ENCODE peak calls at places on chromosomes 12 and 14, in eight cellular contexts. One of them, this sample, is unnamed.

GRCh38 chr12:54262403-54262925 is 17.5 kb downstream of the CBX5 start:
- DNase-seq in K562: no peak
- DNase-seq in adipocyte: peak; percentile 73
- DNase-seq in mesendoderm: peak; percentile 81
- DNase-seq in mesenchymal stem cell: peak; percentile 73
- DNase-seq in neuronal stem cell: no peak
- DNase-seq in DND-41: no peak
- DNase-seq in IMR-90: peak; percentile 61
- DNase-seq in this sample: peak; percentile 76

GRCh38 chr12:108888031-108888430 is 8.1 kb downstream of the DAO start:
- DNase-seq in K562: no peak
- DNase-seq in adipocyte: no peak
- DNase-seq in mesendoderm: no peak
- DNase-seq in mesenchymal stem cell: no peak
- DNase-seq in neuronal stem cell: no peak
- DNase-seq in DND-41: no peak
- DNase-seq in IMR-90: no peak
- DNase-seq in this sample: no peak

GRCh38 chr12:117158911-117159310 is 31.4 kb downstream of the FBXO21 start:
- DNase-seq in K562: no peak
- DNase-seq in adipocyte: no peak
- DNase-seq in mesendoderm: no peak
- DNase-seq in mesenchymal stem cell: no peak
- DNase-seq in neuronal stem cell: no peak
- DNase-seq in DND-41: no peak
- DNase-seq in IMR-90: peak; percentile 17
- DNase-seq in this sample: peak; percentile 88

GRCh38 chr12:25675808-25676207 is 122.7 kb upstream of the LMNTD1 start:
- DNase-seq in K562: no peak
- DNase-seq in adipocyte: no peak
- DNase-seq in mesendoderm: peak; percentile 73
- DNase-seq in mesenchymal stem cell: no peak
- DNase-seq in neuronal stem cell: no peak
- DNase-seq in DND-41: no peak
- DNase-seq in IMR-90: peak; percentile 25
- DNase-seq in this sample: no peak

GRCh38 chr14:55807992-55808391 is 228.0 kb downstream of the KTN1 start:
- DNase-seq in K562: no peak
- DNase-seq in adipocyte: no peak
- DNase-seq in mesendoderm: no peak
- DNase-seq in mesenchymal stem cell: no peak
- DNase-seq in neuronal stem cell: no peak
- DNase-seq in DND-41: no peak
- DNase-seq in IMR-90: no peak
- DNase-seq in this sample: no peak

GRCh38 chr12:107287436-107288413 is 194.4 kb upstream of the CRY1 start:
- DNase-seq in K562: no peak
- DNase-seq in adipocyte: no peak
- DNase-seq in mesendoderm: no peak
- DNase-seq in mesenchymal stem cell: no peak
- DNase-seq in neuronal stem cell: no peak
- DNase-seq in DND-41: peak; percentile 19
- DNase-seq in IMR-90: peak; percentile 23
- DNase-seq in this sample: no peak

GRCh38 chr14:33509927-33510535 is 440.8 kb downstream of the EGLN3 start:
- DNase-seq in K562: no peak
- DNase-seq in adipocyte: peak; percentile 23
- DNase-seq in mesendoderm: no peak
- DNase-seq in mesenchymal stem cell: peak; percentile 86
- DNase-seq in neuronal stem cell: no peak
- DNase-seq in DND-41: no peak
- DNase-seq in IMR-90: no peak
- DNase-seq in this sample: no peak

GRCh38 chr14:85634205-85634604 is 104.3 kb downstream of the FLRT2 start:
- DNase-seq in K562: no peak
- DNase-seq in adipocyte: peak; percentile 32
- DNase-seq in mesendoderm: no peak
- DNase-seq in mesenchymal stem cell: no peak
- DNase-seq in neuronal stem cell: no peak
- DNase-seq in DND-41: no peak
- DNase-seq in IMR-90: no peak
- DNase-seq in this sample: no peak

GRCh38 chr14:31265701-31266398 is 58.3 kb upstream of the HECTD1 start:
- DNase-seq in K562: no peak
- DNase-seq in adipocyte: no peak
- DNase-seq in mesendoderm: no peak
- DNase-seq in mesenchymal stem cell: no peak
- DNase-seq in neuronal stem cell: no peak
- DNase-seq in DND-41: no peak
- DNase-seq in IMR-90: peak; percentile 30
- DNase-seq in this sample: no peak

DNA sequence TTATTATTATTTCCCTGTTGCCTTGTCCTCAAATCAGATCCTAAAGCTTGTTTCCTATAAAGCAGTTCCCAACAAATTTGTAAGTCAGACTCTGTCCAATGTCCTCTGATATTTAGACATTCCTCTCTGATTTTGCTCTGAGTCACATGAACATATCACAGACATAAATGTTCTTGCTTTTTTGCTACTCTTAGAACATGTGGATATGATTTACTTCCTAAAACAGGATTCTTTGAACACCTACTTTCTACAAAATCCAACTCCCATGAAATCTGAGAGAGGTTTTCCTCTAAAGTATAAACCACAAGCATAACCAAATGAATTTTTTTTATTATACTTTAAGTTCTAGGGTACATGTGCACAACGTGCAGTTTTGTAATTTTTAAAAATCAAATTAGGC is 181.3 kb upstream of the SLC38A2 start:
- DNase-seq in K562: no peak
- DNase-seq in adipocyte: peak; percentile 83
- DNase-seq in mesendoderm: no peak
- DNase-seq in mesenchymal stem cell: peak; percentile 22
- DNase-seq in neuronal stem cell: no peak
- DNase-seq in DND-41: no peak
- DNase-seq in IMR-90: peak; percentile 76
- DNase-seq in this sample: no peak
- H3K9ac ChIP-seq in K562: no peak overlapping the region
- H3K9ac ChIP-seq in adipocyte: peak overlapping the region; percentile 90
- H3K9ac ChIP-seq in mesendoderm: no peak overlapping the region
- H3K9ac ChIP-seq in mesenchymal stem cell: peak overlapping the region; percentile 74
- H3K9ac ChIP-seq in neuronal stem cell: no peak overlapping the region
- H3K9ac ChIP-seq in DND-41: no peak overlapping the region
- H3K9ac ChIP-seq in IMR-90: peak overlapping the region; percentile 35
- H3K9ac ChIP-seq in this sample: no peak overlapping the region

GRCh38 chr12:79420146-79420618 is 270.6 kb downstream of the PAWR start:
- DNase-seq in K562: no peak
- DNase-seq in adipocyte: peak; percentile 90
- DNase-seq in mesendoderm: peak; percentile 86
- DNase-seq in mesenchymal stem cell: peak; percentile 81
- DNase-seq in neuronal stem cell: peak; percentile 21
- DNase-seq in DND-41: no peak
- DNase-seq in IMR-90: peak; percentile 95
- DNase-seq in this sample: peak; percentile 34

GRCh38 chr12:79424109-79424721 is 266.5 kb downstream of the PAWR start:
- DNase-seq in K562: no peak
- DNase-seq in adipocyte: peak; percentile 96
- DNase-seq in mesendoderm: peak; percentile 79
- DNase-seq in mesenchymal stem cell: peak; percentile 96
- DNase-seq in neuronal stem cell: peak; percentile 27
- DNase-seq in DND-41: no peak
- DNase-seq in IMR-90: peak; percentile 95
- DNase-seq in this sample: peak; percentile 46

GRCh38 chr12:79423560-79423959 is 267.2 kb downstream of the PAWR start:
- DNase-seq in K562: no peak
- DNase-seq in adipocyte: no peak
- DNase-seq in mesendoderm: no peak
- DNase-seq in mesenchymal stem cell: no peak
- DNase-seq in neuronal stem cell: no peak
- DNase-seq in DND-41: no peak
- DNase-seq in IMR-90: no peak
- DNase-seq in this sample: peak; percentile 22

GRCh38 chr12:79422060-79422812 is 268.5 kb downstream of the PAWR start:
- DNase-seq in K562: no peak
- DNase-seq in adipocyte: peak; percentile 71
- DNase-seq in mesendoderm: no peak
- DNase-seq in mesenchymal stem cell: no peak
- DNase-seq in neuronal stem cell: no peak
- DNase-seq in DND-41: no peak
- DNase-seq in IMR-90: no peak
- DNase-seq in this sample: no peak

GRCh38 chr12:79421236-79421740 is 269.5 kb downstream of the PAWR start:
- DNase-seq in K562: no peak
- DNase-seq in adipocyte: no peak
- DNase-seq in mesendoderm: no peak
- DNase-seq in mesenchymal stem cell: no peak
- DNase-seq in neuronal stem cell: no peak
- DNase-seq in DND-41: no peak
- DNase-seq in IMR-90: no peak
- DNase-seq in this sample: no peak
- H3K4me1 ChIP-seq in K562: no peaks in the 10 kb centered on the region
- H3K4me1 ChIP-seq in adipocyte: peaks cover 63% of the 10 kb centered on the region
- H3K4me1 ChIP-seq in mesendoderm: no peaks in the 10 kb centered on the region
- H3K4me1 ChIP-seq in mesenchymal stem cell: peaks cover 1% of the 10 kb centered on the region
- H3K4me1 ChIP-seq in neuronal stem cell: peaks cover 12% of the 10 kb centered on the region
- H3K4me1 ChIP-seq in DND-41: no peaks in the 10 kb centered on the region
- H3K4me1 ChIP-seq in IMR-90: peaks cover 22% of the 10 kb centered on the region
- H3K4me1 ChIP-seq in this sample: peaks cover 16% of the 10 kb centered on the region

GRCh38 chr14:95691591-95691990 is 5.4 kb downstream of the TCL1B start:
- DNase-seq in K562: no peak
- DNase-seq in adipocyte: no peak
- DNase-seq in mesendoderm: no peak
- DNase-seq in mesenchymal stem cell: no peak
- DNase-seq in neuronal stem cell: no peak
- DNase-seq in DND-41: no peak
- DNase-seq in IMR-90: no peak
- DNase-seq in this sample: no peak

GRCh38 chr14:95692109-95692508 is 5.9 kb downstream of the TCL1B start:
- DNase-seq in K562: no peak
- DNase-seq in adipocyte: no peak
- DNase-seq in mesendoderm: no peak
- DNase-seq in mesenchymal stem cell: no peak
- DNase-seq in neuronal stem cell: no peak
- DNase-seq in DND-41: no peak
- DNase-seq in IMR-90: no peak
- DNase-seq in this sample: no peak

GRCh38 chr14:95690815-95691214 is 4.6 kb downstream of the TCL1B start:
- DNase-seq in K562: no peak
- DNase-seq in adipocyte: no peak
- DNase-seq in mesendoderm: no peak
- DNase-seq in mesenchymal stem cell: no peak
- DNase-seq in neuronal stem cell: no peak
- DNase-seq in DND-41: no peak
- DNase-seq in IMR-90: no peak
- DNase-seq in this sample: no peak

GRCh38 chr14:95686935-95687334 is 709 bp downstream of the TCL1B start:
- DNase-seq in K562: no peak
- DNase-seq in adipocyte: no peak
- DNase-seq in mesendoderm: peak; percentile 57
- DNase-seq in mesenchymal stem cell: no peak
- DNase-seq in neuronal stem cell: no peak
- DNase-seq in DND-41: no peak
- DNase-seq in IMR-90: no peak
- DNase-seq in this sample: peak; percentile 71

DNA sequence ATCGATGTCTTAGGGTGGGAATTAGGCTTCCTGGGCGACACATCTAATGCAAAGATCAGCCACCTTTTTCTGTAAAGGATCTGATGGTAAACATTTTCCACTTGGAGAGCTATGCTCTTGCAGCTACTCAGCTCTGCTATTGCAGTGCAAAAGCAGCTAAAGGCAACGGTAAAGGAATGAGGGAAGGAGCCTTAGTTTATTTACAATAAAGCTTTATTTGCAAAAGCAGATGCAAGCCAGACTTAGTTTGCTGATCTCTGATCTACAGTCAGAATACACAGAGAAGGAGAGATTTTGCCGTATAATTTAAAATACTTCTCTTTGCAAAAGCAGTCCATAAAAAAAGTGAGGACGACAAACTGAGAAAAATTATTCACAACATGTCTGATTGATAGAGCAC is 3.2 kb downstream of the TCL1B start:
- DNase-seq in K562: no peak
- DNase-seq in adipocyte: no peak
- DNase-seq in mesendoderm: no peak
- DNase-seq in mesenchymal stem cell: no peak
- DNase-seq in neuronal stem cell: no peak
- DNase-seq in DND-41: no peak
- DNase-seq in IMR-90: no peak
- DNase-seq in this sample: no peak
- H3K9ac ChIP-seq in K562: no peak overlapping the region
- H3K9ac ChIP-seq in adipocyte: no peak overlapping the region
- H3K9ac ChIP-seq in mesendoderm: no peak overlapping the region
- H3K9ac ChIP-seq in mesenchymal stem cell: no peak overlapping the region
- H3K9ac ChIP-seq in neuronal stem cell: no peak overlapping the region
- H3K9ac ChIP-seq in DND-41: no peak overlapping the region
- H3K9ac ChIP-seq in IMR-90: no peak overlapping the region
- H3K9ac ChIP-seq in this sample: no peak overlapping the region

GRCh38 chr14:101878222-101879211 is 85.9 kb upstream of the DYNC1H1 start:
- DNase-seq in K562: no peak
- DNase-seq in adipocyte: no peak
- DNase-seq in mesendoderm: no peak
- DNase-seq in mesenchymal stem cell: peak; percentile 7
- DNase-seq in neuronal stem cell: no peak
- DNase-seq in DND-41: peak; percentile 35
- DNase-seq in IMR-90: no peak
- DNase-seq in this sample: no peak

GRCh38 chr14:101875726-101876268 is 88.6 kb upstream of the DYNC1H1 start:
- DNase-seq in K562: no peak
- DNase-seq in adipocyte: no peak
- DNase-seq in mesendoderm: no peak
- DNase-seq in mesenchymal stem cell: peak; percentile 9
- DNase-seq in neuronal stem cell: no peak
- DNase-seq in DND-41: no peak
- DNase-seq in IMR-90: no peak
- DNase-seq in this sample: no peak

GRCh38 chr14:101877766-101878165 is 86.6 kb upstream of the DYNC1H1 start:
- DNase-seq in K562: no peak
- DNase-seq in adipocyte: no peak
- DNase-seq in mesendoderm: no peak
- DNase-seq in mesenchymal stem cell: peak; percentile 21
- DNase-seq in neuronal stem cell: no peak
- DNase-seq in DND-41: no peak
- DNase-seq in IMR-90: no peak
- DNase-seq in this sample: no peak

GRCh38 chr14:101875041-101875725 is 89.2 kb upstream of the DYNC1H1 start:
- DNase-seq in K562: no peak
- DNase-seq in adipocyte: no peak
- DNase-seq in mesendoderm: no peak
- DNase-seq in mesenchymal stem cell: no peak
- DNase-seq in neuronal stem cell: no peak
- DNase-seq in DND-41: no peak
- DNase-seq in IMR-90: no peak
- DNase-seq in this sample: no peak

DNA sequence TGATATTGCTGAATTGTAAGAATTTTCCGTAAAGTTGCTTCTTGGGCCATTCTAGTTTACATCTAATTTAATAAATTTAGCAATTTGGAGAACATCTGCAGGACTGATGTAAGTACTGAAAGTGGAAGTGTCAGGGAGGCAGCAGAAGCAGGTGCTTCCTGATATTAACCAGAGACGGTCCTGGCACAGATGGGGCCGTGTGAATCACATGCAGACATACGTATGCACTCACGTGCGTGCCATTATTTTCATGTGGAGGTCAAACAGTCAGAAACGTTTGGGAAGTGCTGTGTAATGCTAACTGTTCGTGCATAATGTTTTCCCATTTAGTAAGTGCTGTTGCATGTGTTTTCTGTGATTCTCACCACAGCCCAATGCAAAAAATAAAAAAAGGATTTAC is 87.8 kb upstream of the DYNC1H1 start:
- DNase-seq in K562: no peak
- DNase-seq in adipocyte: no peak
- DNase-seq in mesendoderm: no peak
- DNase-seq in mesenchymal stem cell: peak; percentile 80
- DNase-seq in neuronal stem cell: no peak
- DNase-seq in DND-41: peak; percentile 91
- DNase-seq in IMR-90: peak; percentile 18
- DNase-seq in this sample: peak; percentile 12
- H3K4me1 ChIP-seq in K562: peaks cover 21% of the 10 kb centered on the region
- H3K4me1 ChIP-seq in adipocyte: peaks cover 6% of the 10 kb centered on the region
- H3K4me1 ChIP-seq in mesendoderm: no peaks in the 10 kb centered on the region
- H3K4me1 ChIP-seq in mesenchymal stem cell: peaks cover 30% of the 10 kb centered on the region
- H3K4me1 ChIP-seq in neuronal stem cell: no peaks in the 10 kb centered on the region
- H3K4me1 ChIP-seq in DND-41: peaks cover 69% of the 10 kb centered on the region
- H3K4me1 ChIP-seq in IMR-90: peaks cover 6% of the 10 kb centered on the region
- H3K4me1 ChIP-seq in this sample: no peaks in the 10 kb centered on the region